ENCODE peak calls at places on chromosomes 4 and X, in four cellular contexts. V is NCI-H1048; Z is transverse colon; L is CD8-positive, alpha-beta memory T cell. D is an unnamed sample.

GRCh38 chrX:23185951-23186350 is 148.7 kb upstream of the PTCHD1 start:
- DNase-seq in V (no peak), Z (no peak), L (no peak), D (no peak)

GRCh38 chrX:129759576-129760061 is 20.1 kb upstream of the SASH3 start:
- DNase-seq in V (no peak), Z (peak; percentile 40), L (peak; percentile 71), D (peak; percentile 55)

GRCh38 chr4:149500806-149501205 is 314.8 kb downstream of the IQCM start:
- DNase-seq in V (no peak), Z (no peak), L (no peak), D (no peak)

GRCh38 chr4:152630361-152630760 is 49.4 kb downstream of the TMEM154 start:
- DNase-seq in V (no peak), Z (no peak), L (no peak), D (no peak)

GRCh38 chr4:16667464-16667863 is 231.0 kb downstream of the LDB2 start:
- DNase-seq in V (no peak), Z (no peak), L (no peak), D (no peak)

GRCh38 chr4:111269439-111269838 is 646.6 kb upstream of the PITX2 start:
- DNase-seq in V (no peak), Z (no peak), L (no peak), D (no peak)

GRCh38 chr4:3775576-3775975 is 9.4 kb downstream of the ADRA2C start:
- DNase-seq in V (no peak), Z (no peak), L (no peak), D (no peak)

GRCh38 chrX:11579856-11580595 is 85.7 kb downstream of the ARHGAP6 start:
- DNase-seq in V (no peak), Z (no peak), L (no peak), D (no peak)

GRCh38 chrX:10157545-10157944 is 770 bp downstream of the CLCN4 start:
- DNase-seq in V (no peak), Z (no peak), L (no peak), D (no peak)

GRCh38 chrX:137278825-137279224 is 245.0 kb upstream of the GPR101 start:
- DNase-seq in V (no peak), Z (no peak), L (no peak), D (no peak)

GRCh38 chrX:105190252-105190853 is 30.1 kb downstream of the TEX13A start:
- DNase-seq in V (no peak), Z (peak; percentile 10), L (no peak), D (no peak)

GRCh38 chr4:146975535-146975934 is 29.9 kb upstream of the TTC29 start:
- DNase-seq in V (no peak), Z (no peak), L (no peak), D (no peak)

GRCh38 chrX:331145-331771 is 12.7 kb upstream of the GTPBP6 start:
- DNase-seq in V (no peak), Z (no peak), L (peak; percentile 48), D (no peak)

GRCh38 chr4:8675906-8676305 is 83.3 kb downstream of the CPZ start:
- DNase-seq in V (no peak), Z (no peak), L (no peak), D (no peak)

GRCh38 chr4:73172166-73172565 is 86.4 kb downstream of the ANKRD17 start:
- DNase-seq in V (no peak), Z (no peak), L (no peak), D (no peak)

GRCh38 chr4:169338246-169338645 is 67.5 kb upstream of the SH3RF1 start:
- DNase-seq in V (no peak), Z (no peak), L (no peak), D (no peak)

GRCh38 chr4:103018391-103019318 is 850 bp downstream of the SLC9B1 start:
- DNase-seq in V (no peak), Z (peak; percentile 30), L (no peak), D (no peak)

GRCh38 chrX:20197641-20198210 is 56.1 kb upstream of the EIF1AX start:
- DNase-seq in V (no peak), Z (no peak), L (no peak), D (no peak)

GRCh38 chr4:153341575-153342090 is 2.9 kb upstream of the MND1 start:
- DNase-seq in V (no peak), Z (no peak), L (no peak), D (no peak)

GRCh38 chr4:140088317-140088967 is 65.5 kb downstream of the MAML3 start:
- DNase-seq in V (no peak), Z (no peak), L (no peak), D (no peak)

GRCh38 chr4:166422475-166422874 is 549.4 kb downstream of the TLL1 start:
- DNase-seq in V (no peak), Z (no peak), L (no peak), D (no peak)

GRCh38 chrX:74514384-74514783 is 93.1 kb downstream of the SLC16A2 start:
- DNase-seq in V (no peak), Z (no peak), L (no peak), D (no peak)

GRCh38 chrX:27674491-27674890 is 84.3 kb downstream of the DCAF8L2 start:
- DNase-seq in V (no peak), Z (no peak), L (no peak), D (no peak)

GRCh38 chrX:82218361-82218760 is 1016.5 kb downstream of the SH3BGRL start:
- DNase-seq in V (peak; percentile 42), Z (no peak), L (no peak), D (no peak)

GRCh38 chrX:136745215-136746173 is 35.2 kb downstream of the ARHGEF6 start:
- DNase-seq in V (no peak), Z (no peak), L (no peak), D (no peak)

GRCh38 chr4:55758081-55758480 is 61.5 kb upstream of the EXOC1L start:
- DNase-seq in V (no peak), Z (no peak), L (no peak), D (no peak)

GRCh38 chrX:137195991-137196390 is 162.2 kb upstream of the GPR101 start:
- DNase-seq in V (no peak), Z (no peak), L (no peak), D (no peak)

GRCh38 chrX:45788315-45788714 is 587.6 kb upstream of the DIPK2B start:
- DNase-seq in V (no peak), Z (no peak), L (no peak), D (no peak)